ENCODE peak calls at places on chromosomes 12 and 14, in ten cellular contexts. F is cardiac muscle cell; X is pancreas; P is mammary epithelial cell; W is AG04450; B is GM23248; I is body of pancreas; A is MM.1S; Y is breast epithelium; O is CD4-positive, CD25-positive, alpha-beta regulatory T cell. C is an unnamed sample. For H3K27me3, the result is how much of the 10 kb centered on the place peaks cover.

GRCh38 chr12:52023976-52024688 is 17.4 kb downstream of the TAMALIN start:
- DNase-seq in F (no peak), X (no peak), P (no peak), W (no peak), B (no peak), I (peak), A (no peak), Y (no peak), O (no peak), C (no peak)

GRCh38 chr12:117036046-117036445 is 63.2 kb downstream of the TESC start:
- DNase-seq in F (no peak), X (no peak), P (no peak), W (no peak), B (no peak), I (no peak), A (no peak), Y (no peak), O (no peak), C (no peak)

GRCh38 chr12:127528576-127528975 is 738.4 kb upstream of the TMEM132C start:
- DNase-seq in F (no peak), X (no peak), P (no peak), W (no peak), B (no peak), I (no peak), A (no peak), Y (no peak), O (no peak), C (no peak)

GRCh38 chr14:99559286-99559990 is 44.6 kb downstream of the CCDC85C start:
- DNase-seq in F (peak), X (no peak), P (no peak), W (no peak), B (no peak), I (no peak), A (no peak), Y (no peak), O (no peak), C (no peak)

GRCh38 chr12:127393460-127393859 is 873.5 kb upstream of the TMEM132C start:
- DNase-seq in F (no peak), X (no peak), P (no peak), W (no peak), B (no peak), I (no peak), A (no peak), Y (no peak), O (no peak), C (no peak)

GRCh38 chr14:23578560-23579310 is at the start of gene JPH4:
- DNase-seq in F (no peak), X (no peak), P (no peak), W (no peak), B (no peak), I (no peak), A (no peak), Y (no peak), O (no peak), C (peak)

GRCh38 chr12:24081092-24081529 is 131.6 kb upstream of the SOX5 start:
- DNase-seq in F (no peak), X (no peak), P (no peak), W (no peak), B (no peak), I (no peak), A (no peak), Y (no peak), O (no peak), C (no peak)

GRCh38 chr12:112456029-112456428 is 37.3 kb downstream of the PTPN11 start:
- DNase-seq in F (no peak), X (no peak), P (no peak), W (no peak), B (no peak), I (no peak), A (no peak), Y (no peak), O (no peak), C (no peak)

GRCh38 chr14:94129758-94130414 is 482 bp upstream of the IFI27L2 start:
- DNase-seq in F (peak), X (no peak), P (peak), W (no peak), B (peak), I (no peak), A (peak), Y (no peak), O (peak), C (peak)

GRCh38 chr14:54532111-54533012 is 22.7 kb downstream of the CGRRF1 start:
- DNase-seq in F (no peak), X (no peak), P (no peak), W (no peak), B (no peak), I (no peak), A (peak), Y (no peak), O (peak), C (no peak)

GRCh38 chr14:51939727-51940126 is 49.6 kb upstream of the RTRAF start:
- DNase-seq in F (peak), X (no peak), P (no peak), W (no peak), B (no peak), I (no peak), A (no peak), Y (no peak), O (no peak), C (no peak)

GRCh38 chr12:70919597-70920035 is 922 bp downstream of the PTPRR start:
- DNase-seq in F (peak), X (no peak), P (no peak), W (no peak), B (peak), I (no peak), A (no peak), Y (no peak), O (no peak), C (no peak)

GRCh38 chr14:80996049-80996901 is 40.9 kb downstream of the TSHR start:
- DNase-seq in F (peak), X (peak), P (peak), W (peak), B (peak), I (peak), A (peak), Y (no peak), O (peak), C (no peak)

GRCh38 chr12:9719835-9720234 is 13.1 kb downstream of the CLECL1 start:
- DNase-seq in F (no peak), X (no peak), P (no peak), W (no peak), B (no peak), I (no peak), A (no peak), Y (no peak), O (no peak), C (no peak)

GRCh38 chr12:9872743-9873142 is 3.6 kb upstream of the CLEC2B start:
- DNase-seq in F (no peak), X (no peak), P (peak), W (no peak), B (no peak), I (no peak), A (no peak), Y (no peak), O (no peak), C (no peak)

GRCh38 chr12:49920915-49921286 is 17.2 kb upstream of the FAIM2 start:
- DNase-seq in F (no peak), X (no peak), P (no peak), W (no peak), B (no peak), I (peak), A (no peak), Y (no peak), O (no peak), C (no peak)

GRCh38 chr12:49922349-49923034 is 18.8 kb upstream of the FAIM2 start:
- DNase-seq in F (no peak), X (no peak), P (no peak), W (no peak), B (no peak), I (peak), A (no peak), Y (no peak), O (no peak), C (peak)

GRCh38 chr12:49921936-49922335 is 18.2 kb upstream of the FAIM2 start:
- DNase-seq in F (no peak), X (no peak), P (no peak), W (no peak), B (no peak), I (peak), A (no peak), Y (no peak), O (no peak), C (no peak)

GRCh38 chr12:49920241-49920914 is 16.7 kb upstream of the FAIM2 start:
- DNase-seq in F (peak), X (no peak), P (no peak), W (no peak), B (peak), I (peak), A (no peak), Y (no peak), O (no peak), C (no peak)

GRCh38 chr12:49921299-49921698 is 17.6 kb upstream of the FAIM2 start:
- DNase-seq in F (no peak), X (no peak), P (no peak), W (no peak), B (no peak), I (no peak), A (no peak), Y (no peak), O (no peak), C (no peak)
- H3K4me3 ChIP-seq in F (no peak), X (no peak), P (no peak), W (no peak), B (no peak), I (no peak), A (no peak), Y (no peak), O (no peak), C (no peak)

DNA sequence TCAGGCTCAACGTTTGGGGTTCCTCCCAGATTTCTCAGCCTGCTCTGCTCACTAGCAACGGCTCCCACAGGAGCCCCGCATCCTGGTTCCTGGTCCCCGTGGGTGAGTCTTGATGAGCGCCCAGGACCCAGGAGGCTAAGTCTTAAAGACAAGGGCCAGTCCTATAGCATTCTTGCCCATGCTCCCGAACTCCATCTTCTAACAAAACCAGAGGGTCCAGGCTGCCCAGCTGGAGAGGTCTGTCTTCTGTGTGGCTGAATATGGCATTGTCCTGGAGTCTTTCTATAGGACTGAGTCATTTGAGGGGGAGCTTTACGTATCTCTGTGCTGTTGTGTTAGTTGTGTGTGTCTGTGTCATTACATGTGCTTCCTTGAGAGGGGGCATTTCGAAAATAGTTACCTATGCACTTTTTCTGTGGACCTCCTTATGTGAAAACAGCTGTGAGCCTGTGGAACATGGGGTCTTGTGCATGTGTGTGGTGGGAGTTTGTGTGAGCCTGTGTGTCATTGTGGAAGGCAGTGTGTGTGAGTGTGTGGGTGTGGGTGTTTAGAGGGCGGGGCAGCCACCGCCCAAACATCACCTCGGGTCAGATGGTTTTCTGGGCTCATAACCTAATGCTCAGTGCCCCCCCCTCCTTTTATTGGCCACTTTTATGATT is 9.1 kb upstream of the TBX5 start:
- DNase-seq in F (no peak), X (no peak), P (no peak), W (no peak), B (peak), I (no peak), A (no peak), Y (no peak), O (no peak), C (no peak)
- H3K27me3 ChIP-seq in F (half or more), X (under half), P (under half), W (under half), B (under half), I (under half), A (under half), Y (half or more), O (under half), C (under half)

GRCh38 chr14:47676301-47676617 is 854 bp upstream of the MDGA2 start:
- DNase-seq in F (no peak), X (no peak), P (no peak), W (no peak), B (no peak), I (no peak), A (no peak), Y (no peak), O (no peak), C (no peak)

GRCh38 chr14:47675489-47676300 is at the start of gene MDGA2:
- DNase-seq in F (peak), X (no peak), P (peak), W (no peak), B (peak), I (peak), A (no peak), Y (no peak), O (peak), C (no peak)

GRCh38 chr14:47675239-47675488 is 241 bp downstream of the MDGA2 start:
- DNase-seq in F (no peak), X (no peak), P (peak), W (no peak), B (no peak), I (no peak), A (no peak), Y (no peak), O (no peak), C (no peak)

GRCh38 chr14:47674148-47674545 is 1.3 kb downstream of the MDGA2 start:
- DNase-seq in F (no peak), X (no peak), P (no peak), W (no peak), B (no peak), I (peak), A (no peak), Y (no peak), O (no peak), C (no peak)

GRCh38 chr14:47674546-47675238 is 713 bp downstream of the MDGA2 start:
- DNase-seq in F (no peak), X (no peak), P (no peak), W (no peak), B (no peak), I (no peak), A (no peak), Y (no peak), O (no peak), C (no peak)
- H3K4me3 ChIP-seq in F (peak), X (no peak), P (no peak), W (no peak), B (no peak), I (no peak), A (no peak), Y (peak), O (no peak), C (no peak)

GRCh38 chr14:92459479-92460421 is 53.8 kb upstream of the RIN3 start:
- DNase-seq in F (peak), X (no peak), P (no peak), W (no peak), B (no peak), I (no peak), A (no peak), Y (peak), O (no peak), C (no peak)
- H3K27me3 ChIP-seq in F (under half), X (under half), P (under half), W (under half), B (under half), I (under half), A (under half), Y (under half), O (under half), C (under half)

C was measured in ovary.